ENCODE peak calls at places on chromosomes 2 and 18, in six cellular contexts. S is thoracic aorta; N is CD8-positive, alpha-beta memory T cell; O is heart right ventricle; U is ascending aorta; X is CD4-positive, alpha-beta memory T cell. T is an unnamed sample. For H3K4me1, the result is how much of the 10 kb centered on the place peaks cover.

GRCh38 chr2:124520953-124521352 is 495.9 kb downstream of the CNTNAP5 start:
- DNase-seq in S (no peak), N (no peak), O (no peak), U (no peak), X (no peak), T (no peak)

GRCh38 chr2:237414056-237414661 is at the start of gene COL6A3:
- DNase-seq in S (no peak), N (no peak), O (peak), U (no peak), X (no peak), T (peak)

GRCh38 chr2:128445533-128445900 is 126.8 kb upstream of the HS6ST1 start:
- DNase-seq in S (no peak), N (no peak), O (no peak), U (no peak), X (no peak), T (no peak)

GRCh38 chr2:121046335-121046734 is 238.7 kb downstream of the TFCP2L1 start:
- DNase-seq in S (no peak), N (no peak), O (no peak), U (no peak), X (no peak), T (no peak)

GRCh38 chr2:11683966-11684365 is 14.0 kb upstream of the NTSR2 start:
- DNase-seq in S (no peak), N (no peak), O (no peak), U (no peak), X (no peak), T (no peak)

GRCh38 chr18:79507546-79508480 is 112.1 kb downstream of the NFATC1 start:
- DNase-seq in S (no peak), N (no peak), O (peak), U (no peak), X (no peak), T (no peak)

GRCh38 chr2:62140785-62141740 is 54.9 kb upstream of the B3GNT2 start:
- DNase-seq in S (no peak), N (no peak), O (no peak), U (no peak), X (no peak), T (no peak)

GRCh38 chr2:150570712-150571111 is 83.2 kb upstream of the RND3 start:
- DNase-seq in S (no peak), N (no peak), O (no peak), U (no peak), X (no peak), T (no peak)

GRCh38 chr18:45894818-45895217 is 69.3 kb downstream of the SIGLEC15 start:
- DNase-seq in S (no peak), N (no peak), O (no peak), U (no peak), X (no peak), T (no peak)

GRCh38 chr18:45497595-45498269 is 117.5 kb upstream of the SLC14A2 start:
- DNase-seq in S (no peak), N (no peak), O (no peak), U (no peak), X (no peak), T (no peak)

GRCh38 chr2:79434362-79434761 is 78.5 kb upstream of the CTNNA2 start:
- DNase-seq in S (no peak), N (no peak), O (no peak), U (no peak), X (no peak), T (no peak)

GRCh38 chr2:197273485-197273884 is 37.1 kb downstream of the ANKRD44 start:
- DNase-seq in S (no peak), N (no peak), O (peak), U (no peak), X (no peak), T (peak)

GRCh38 chr18:53115876-53116585 is 776.0 kb downstream of the DCC start:
- DNase-seq in S (no peak), N (no peak), O (no peak), U (no peak), X (no peak), T (no peak)

GRCh38 chr2:65331361-65331760 is 101.0 kb downstream of the SPRED2 start:
- DNase-seq in S (no peak), N (no peak), O (no peak), U (no peak), X (no peak), T (no peak)

GRCh38 chr2:142571934-142572333 is 305.5 kb upstream of the KYNU start:
- DNase-seq in S (no peak), N (no peak), O (no peak), U (no peak), X (no peak), T (no peak)

GRCh38 chr18:72830109-72830508 is 37.7 kb downstream of the NETO1 start:
- DNase-seq in S (no peak), N (no peak), O (peak), U (no peak), X (no peak), T (no peak)

GRCh38 chr2:137178955-137179377 is 413.6 kb downstream of the THSD7B start:
- DNase-seq in S (no peak), N (no peak), O (no peak), U (no peak), X (no peak), T (no peak)

GRCh38 chr2:231642631-231643493 is 50.2 kb downstream of the TEX44 start:
- DNase-seq in S (peak), N (no peak), O (peak), U (peak), X (no peak), T (peak)

GRCh38 chr2:70616168-70616694 is 62.6 kb upstream of the TGFA start:
- DNase-seq in S (no peak), N (no peak), O (no peak), U (no peak), X (no peak), T (no peak)

GRCh38 chr2:6986251-6986893 is 69.2 kb downstream of the RNF144A start:
- DNase-seq in S (no peak), N (no peak), O (no peak), U (no peak), X (no peak), T (no peak)

GRCh38 chr2:30030361-30030760 is 109.0 kb upstream of the ALK start:
- DNase-seq in S (no peak), N (no peak), O (no peak), U (no peak), X (no peak), T (peak)

GRCh38 chr2:16614314-16614860 is 51.2 kb downstream of the CYRIA start:
- DNase-seq in S (no peak), N (no peak), O (no peak), U (no peak), X (no peak), T (no peak)

GRCh38 chr2:236793041-236794011 is 223.7 kb downstream of the ACKR3 start:
- DNase-seq in S (no peak), N (no peak), O (no peak), U (no peak), X (no peak), T (no peak)

GRCh38 chr2:11305958-11306357 is 38.5 kb downstream of the ROCK2 start:
- DNase-seq in S (no peak), N (no peak), O (no peak), U (no peak), X (no peak), T (no peak)

GRCh38 chr2:181456660-181457120 is 496 bp upstream of the ITGA4 start:
- DNase-seq in S (no peak), N (peak), O (peak), U (peak), X (peak), T (peak)

GRCh38 chr18:75114231-75114630 is 94.7 kb downstream of the PTGR3 start:
- DNase-seq in S (no peak), N (no peak), O (no peak), U (no peak), X (no peak), T (no peak)

GRCh38 chr2:53913721-53914120 is 54.0 kb upstream of the GPR75 start:
- DNase-seq in S (no peak), N (no peak), O (no peak), U (no peak), X (no peak), T (no peak)

GRCh38 chr2:112754562-112754961 is 9.8 kb downstream of the CKAP2L start:
- DNase-seq in S (no peak), N (no peak), O (no peak), U (no peak), X (no peak), T (no peak)

GRCh38 chr2:195658541-195658890 is 1.5 kb downstream of the SLC39A10 start:
- DNase-seq in S (no peak), N (no peak), O (no peak), U (no peak), X (peak), T (no peak)

GRCh38 chr2:37771600-37772088 is 100.2 kb upstream of the CDC42EP3 start:
- DNase-seq in S (no peak), N (no peak), O (no peak), U (no peak), X (no peak), T (no peak)

GRCh38 chr2:105593221-105593967 is 151.3 kb upstream of the NCK2 start:
- DNase-seq in S (no peak), N (no peak), O (no peak), U (no peak), X (no peak), T (no peak)

GRCh38 chr18:48441405-48441881 is 32.3 kb upstream of the ZBTB7C start:
- DNase-seq in S (peak), N (no peak), O (peak), U (peak), X (no peak), T (no peak)

GRCh38 chr2:70977605-70978205 is 725 bp upstream of the ANKRD53 start:
- DNase-seq in S (peak), N (no peak), O (no peak), U (no peak), X (peak), T (peak)

GRCh38 chr2:64328415-64328722 is 125.6 kb upstream of the LGALSL start:
- DNase-seq in S (no peak), N (no peak), O (no peak), U (no peak), X (no peak), T (no peak)

GRCh38 chr18:45608400-45608799 is 6.9 kb upstream of the SLC14A2 start:
- DNase-seq in S (no peak), N (no peak), O (no peak), U (no peak), X (no peak), T (no peak)

GRCh38 chr18:24928479-24928878 is 423.5 kb downstream of the ZNF521 start:
- DNase-seq in S (no peak), N (no peak), O (no peak), U (no peak), X (no peak), T (no peak)

GRCh38 chr2:121866789-121867188 is 111.3 kb downstream of the TSN start:
- DNase-seq in S (no peak), N (no peak), O (no peak), U (no peak), X (no peak), T (no peak)

GRCh38 chr2:240604291-240604938 is 17.9 kb downstream of the CAPN10 start:
- DNase-seq in S (peak), N (no peak), O (peak), U (no peak), X (no peak), T (peak)

GRCh38 chr18:13550446-13551304 is 175.7 kb downstream of the FAM210A start:
- DNase-seq in S (no peak), N (no peak), O (no peak), U (no peak), X (no peak), T (no peak)
- H3K4me1 ChIP-seq in S (under half), N (under half), O (under half), U (under half), X (under half), T (under half)

GRCh38 chr18:58341913-58342312 is 287.0 kb downstream of the ALPK2 start:
- DNase-seq in S (no peak), N (no peak), O (no peak), U (no peak), X (no peak), T (no peak)
- H3K4me1 ChIP-seq in S (under half), N (under half), O (under half), U (under half), X (under half), T (under half)

DNA sequence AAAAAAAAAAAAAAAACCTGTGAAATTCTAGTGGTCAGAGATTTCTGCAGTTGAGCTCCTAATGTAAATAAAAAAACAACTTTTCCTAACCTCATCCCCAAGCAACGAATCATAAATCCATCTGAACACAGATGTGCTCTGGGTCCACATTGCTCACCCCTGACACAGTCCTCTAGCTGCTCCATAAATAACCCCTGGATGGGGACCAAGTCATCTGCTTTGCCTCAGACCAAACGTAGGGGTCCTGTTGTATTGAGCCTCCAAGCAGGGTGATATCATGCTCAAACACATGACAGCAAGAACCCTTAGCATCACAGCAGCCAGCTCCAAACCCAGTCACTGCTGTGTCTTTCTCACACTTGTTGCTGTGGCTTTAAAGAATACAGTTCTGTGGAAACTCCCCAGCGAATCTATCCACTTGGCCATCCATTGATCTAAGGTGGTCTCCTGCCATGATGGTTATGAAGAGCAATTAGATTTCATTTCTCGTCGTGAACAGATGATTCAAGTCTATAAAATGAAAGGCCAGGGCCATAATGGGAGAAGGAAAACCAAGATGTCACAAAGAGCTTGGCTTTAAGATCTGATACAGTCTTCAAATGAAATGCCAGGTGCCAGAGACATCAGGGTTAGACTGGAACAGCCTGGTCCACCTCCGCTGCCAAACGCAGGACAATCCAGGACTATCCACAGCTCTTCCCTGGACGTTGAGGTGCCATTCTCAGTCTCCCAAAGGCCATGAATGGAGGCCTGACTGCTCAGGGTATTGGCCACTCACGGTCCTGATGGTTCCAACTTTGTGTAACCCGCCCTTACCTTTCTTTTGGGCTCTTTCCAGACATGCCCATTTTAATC is 39.0 kb downstream of the TBC1D8 start:
- DNase-seq in S (no peak), N (no peak), O (no peak), U (no peak), X (no peak), T (no peak)
- H3K4me1 ChIP-seq in S (under half), N (under half), O (half or more), U (under half), X (under half), T (under half)

GRCh38 chr18:2933995-2934394 is 78.9 kb downstream of the LPIN2 start:
- DNase-seq in S (no peak), N (no peak), O (no peak), U (no peak), X (no peak), T (no peak)
- H3K4me1 ChIP-seq in S (under half), N (under half), O (under half), U (under half), X (under half), T (under half)